ENCODE peak calls at places on chromosome 17, in nine cellular contexts. S is transverse colon, L is A549, B is adrenal gland, J is suprapubic skin, V is body of pancreas, K is sigmoid colon, X is thyroid gland, P is K562. H is an unnamed sample.

GRCh38 chr17:18031955-18032354 is 7.0 kb downstream of the ATPAF2 start:
- DNase-seq in P (no peak), K (no peak), B (no peak), S (no peak), J (no peak), V (no peak), X (no peak), L (no peak), H (no peak)

GRCh38 chr17:68657166-68657940 is 56.2 kb upstream of the FAM20A start:
- DNase-seq in X (no peak), J (no peak), S (no peak), B (no peak), K (no peak), V (no peak), L (no peak), P (no peak), H (no peak)

GRCh38 chr17:46736100-46736499 is 82.4 kb downstream of the WNT3 start:
- DNase-seq in L (no peak), X (no peak), K (no peak), B (no peak), V (no peak), P (no peak), S (no peak), J (no peak), H (no peak)

GRCh38 chr17:12673788-12674187 is 8.1 kb downstream of the MYOCD start:
- DNase-seq in L (no peak), B (no peak), J (no peak), S (no peak), P (no peak), K (no peak), X (no peak), V (no peak), H (no peak)

GRCh38 chr17:21299981-21300600 is 15.6 kb downstream of the MAP2K3 start:
- DNase-seq in J (no peak), L (no peak), V (no peak), B (no peak), X (no peak), K (no peak), P (no peak), S (no peak), H (no peak)

GRCh38 chr17:70621593-70621992 is 452.3 kb downstream of the KCNJ2 start:
- DNase-seq in K (no peak), L (no peak), X (no peak), S (no peak), V (no peak), J (no peak), B (no peak), P (no peak), H (no peak)

GRCh38 chr17:2253768-2254406 is 49.7 kb downstream of the SMG6 start:
- DNase-seq in P (no peak), K (no peak), V (no peak), S (no peak), L (no peak), J (no peak), X (no peak), B (no peak), H (no peak)

GRCh38 chr17:47948706-47949196 is 7.4 kb downstream of the PNPO start:
- DNase-seq in J (no peak), V (peak; percentile 93), K (no peak), B (peak; percentile 77), X (peak; percentile 31), P (no peak), L (peak; percentile 85), S (no peak), H (no peak)

GRCh38 chr17:36705651-36706436 is 104.5 kb downstream of the MRM1 start:
- DNase-seq in X (peak; percentile 37), K (no peak), P (peak; percentile 58), B (peak; percentile 47), V (peak; percentile 47), L (peak; percentile 72), J (no peak), S (peak; percentile 55), H (no peak)

DNA sequence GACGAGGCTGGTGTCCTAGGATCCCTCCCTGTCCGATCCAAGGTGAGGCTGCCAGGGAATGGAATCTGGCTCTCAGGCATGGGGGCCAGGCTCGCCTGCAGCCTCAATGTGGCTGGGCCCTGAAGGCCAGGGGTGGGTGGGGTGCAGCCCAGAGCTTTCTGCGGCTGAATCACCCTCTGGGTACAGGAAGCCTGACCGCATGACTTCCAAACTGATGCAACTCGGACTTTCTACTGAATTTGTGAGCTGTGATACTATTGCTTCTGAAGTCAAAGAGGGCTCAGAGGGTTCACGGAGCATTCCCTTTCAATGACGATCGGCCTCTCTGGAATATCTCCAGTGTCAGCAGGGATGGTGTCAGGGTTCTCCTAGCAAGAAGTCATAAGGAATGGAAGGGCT is 123.7 kb downstream of the METRNL start:
- DNase-seq in V (peak; percentile 30), S (peak; percentile 38), L (no peak), B (peak; percentile 53), K (peak; percentile 88), P (no peak), X (peak; percentile 34), J (peak; percentile 91), H (peak; percentile 57)
- H3K27ac ChIP-seq in V (peak overlapping the region; percentile 61), S (peak overlapping the region; percentile 73), L (no peak overlapping the region), B (no peak overlapping the region), K (peak overlapping the region; percentile 70), P (no peak overlapping the region), X (peak overlapping the region; percentile 57), J (peak overlapping the region; percentile 94), H (peak overlapping the region; percentile 59)

GRCh38 chr17:80262775-80263244 is 2.2 kb downstream of the RNF213 start:
- DNase-seq in S (no peak), X (peak; percentile 39), K (no peak), J (no peak), P (no peak), L (no peak), B (no peak), V (no peak), H (no peak)

GRCh38 chr17:80265205-80266068 is 4.8 kb downstream of the RNF213 start:
- DNase-seq in X (peak; percentile 37), J (no peak), P (no peak), B (no peak), V (no peak), L (no peak), S (no peak), K (no peak), H (no peak)

GRCh38 chr17:80263253-80264047 is 2.8 kb downstream of the RNF213 start:
- DNase-seq in P (no peak), S (peak; percentile 94), J (peak; percentile 87), X (peak; percentile 56), L (peak; percentile 75), B (peak; percentile 88), V (peak; percentile 90), K (peak; percentile 95), H (peak; percentile 90)

GRCh38 chr17:80264793-80265075 is 4.1 kb downstream of the RNF213 start:
- DNase-seq in V (no peak), B (no peak), L (no peak), S (no peak), P (no peak), K (no peak), X (no peak), J (no peak), H (no peak)

GRCh38 chr17:80264048-80264792 is 3.6 kb downstream of the RNF213 start:
- DNase-seq in J (no peak), S (peak; percentile 55), X (no peak), K (no peak), V (no peak), L (no peak), B (no peak), P (no peak), H (no peak)
- TF ChIP-seq POLR2A in J (no peak), S (no peak), X (no peak), K (no peak), V (no peak), L (no peak), B (no peak), P (no peak), H (no peak)

GRCh38 chr17:77472837-77473214 is 332.1 kb downstream of the SEC14L1 start:
- DNase-seq in L (no peak), S (no peak), P (no peak), X (no peak), K (no peak), J (no peak), B (no peak), V (no peak), H (no peak)

GRCh38 chr17:77471984-77472836 is 331.4 kb downstream of the SEC14L1 start:
- DNase-seq in L (no peak), P (no peak), V (peak; percentile 39), X (peak; percentile 91), S (peak; percentile 50), K (peak; percentile 87), B (no peak), J (no peak), H (peak; percentile 82)

GRCh38 chr17:77468897-77469296 is 328.1 kb downstream of the SEC14L1 start:
- DNase-seq in L (no peak), J (no peak), X (no peak), V (no peak), P (no peak), K (no peak), S (no peak), B (no peak), H (no peak)

GRCh38 chr17:77470800-77471733 is 330.3 kb downstream of the SEC14L1 start:
- DNase-seq in X (no peak), J (no peak), S (no peak), K (no peak), B (no peak), P (peak; percentile 64), V (no peak), L (peak; percentile 34), H (peak; percentile 85)

GRCh38 chr17:77470330-77470786 is 329.6 kb downstream of the SEC14L1 start:
- DNase-seq in J (no peak), P (no peak), B (no peak), K (no peak), S (no peak), L (no peak), V (no peak), X (no peak), H (no peak)
- H3K27ac ChIP-seq in J (no peak overlapping the region), P (peak overlapping the region; percentile 46), B (no peak overlapping the region), K (peak overlapping the region; percentile 92), S (no peak overlapping the region), L (peak overlapping the region; percentile 61), V (peak overlapping the region; percentile 67), X (no peak overlapping the region), H (peak overlapping the region; percentile 93)

DNA sequence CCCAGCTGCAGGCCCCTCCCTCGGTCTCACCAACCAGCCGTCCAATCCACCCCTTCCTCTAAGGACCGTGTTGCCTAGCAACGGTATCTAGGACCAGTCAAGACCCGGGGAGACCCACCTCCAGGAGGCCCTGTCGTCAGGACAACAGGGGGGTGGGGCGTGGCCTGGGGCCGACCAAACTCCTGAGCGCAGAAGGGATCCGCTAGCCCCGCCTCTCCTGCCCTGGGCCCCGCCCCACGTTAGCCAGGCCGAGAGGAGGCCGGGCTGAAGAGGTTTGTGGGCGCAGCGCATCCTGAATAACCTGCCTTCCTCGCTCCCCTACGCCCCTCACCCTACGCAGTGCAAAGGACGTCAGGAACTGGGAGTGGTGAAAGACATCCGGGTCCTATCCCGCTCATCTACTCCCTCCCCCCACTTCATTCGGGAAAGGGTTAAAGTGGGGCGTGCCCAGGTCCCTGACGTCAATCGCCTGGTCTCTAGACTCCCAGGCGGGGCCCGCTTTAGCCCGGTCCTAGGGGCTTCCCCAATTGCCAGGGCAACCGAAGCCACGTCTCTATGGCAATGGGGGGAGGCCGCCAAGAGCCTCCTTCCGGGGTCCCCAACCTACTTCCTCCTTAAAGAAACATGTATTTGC is 14.7 kb downstream of the DLG4 start:
- DNase-seq in V (peak; percentile 82), S (peak; percentile 87), K (peak; percentile 94), J (peak; percentile 94), P (peak; percentile 95), L (peak; percentile 94), X (peak; percentile 79), B (peak; percentile 78), H (peak; percentile 90)
- TF ChIP-seq POLR2A in V (no peak), S (no peak), K (no peak), J (no peak), P (no peak), L (peak; percentile 59), X (no peak), B (no peak), H (peak; percentile 56)

H was measured in uterus.